ENCODE peak calls at places on chromosomes 5 and 9, in eight cellular contexts. L is RKO; K is stimulated activated CD8-positive, alpha-beta memory T cell treated with anti-CD3 and anti-CD28 coated beads, Interleukin-12 subunit alpha, Interleukin-12 subunit beta, amount 100 ng/mL, for 1 hour; I is activated naive CD8-positive, alpha-beta T cell treated with anti-CD3 and anti-CD28 coated beads for 36 hours; T is uterus; Q is heart right ventricle; A is hepatic stellate cell; E is pancreas. P is an unnamed sample.

GRCh38 chr5:180593446-180594206 is 2.3 kb upstream of the SCGB3A1 start:
- DNase-seq in E (no peak), I (no peak), Q (no peak), K (no peak), A (no peak), L (no peak), T (no peak), P (no peak)

GRCh38 chr5:153496835-153497234 is 6.4 kb downstream of the GRIA1 start:
- DNase-seq in A (peak), I (no peak), Q (peak), E (no peak), T (no peak), L (peak), K (no peak), P (peak)

GRCh38 chr5:54462281-54462680 is 6.8 kb downstream of the HSPB3 start:
- DNase-seq in T (no peak), A (no peak), K (no peak), L (no peak), Q (no peak), E (no peak), I (no peak), P (no peak)

GRCh38 chr9:36134761-36135505 is 1.6 kb upstream of the GLIPR2 start:
- DNase-seq in A (no peak), L (no peak), K (no peak), T (no peak), I (no peak), E (no peak), Q (no peak), P (no peak)

GRCh38 chr5:143110591-143110990 is 292.9 kb downstream of the NR3C1 start:
- DNase-seq in A (no peak), I (no peak), T (no peak), Q (no peak), E (no peak), K (no peak), L (no peak), P (no peak)

GRCh38 chr5:14266171-14266570 is 123.0 kb downstream of the TRIO start:
- DNase-seq in I (no peak), L (no peak), K (no peak), A (no peak), Q (no peak), T (no peak), E (no peak), P (peak)

GRCh38 chr5:65728219-65728618 is 6.2 kb downstream of the NLN start:
- DNase-seq in K (no peak), I (no peak), L (no peak), E (no peak), T (no peak), Q (no peak), A (no peak), P (no peak)

GRCh38 chr9:83432104-83432627 is 106.0 kb downstream of the FRMD3 start:
- DNase-seq in L (no peak), I (no peak), A (peak), E (peak), T (peak), Q (peak), K (no peak), P (peak)

GRCh38 chr5:132305420-132305819 is 11.2 kb downstream of the SLC22A4 start:
- DNase-seq in Q (no peak), T (no peak), I (no peak), E (no peak), A (no peak), L (no peak), K (no peak), P (no peak)

GRCh38 chr9:75891277-75892167 is 1.0 kb downstream of the PCSK5 start:
- DNase-seq in A (peak), T (peak), K (no peak), I (peak), L (peak), Q (peak), E (peak), P (no peak)

GRCh38 chr9:127568618-127568970 is 43.5 kb upstream of the STXBP1 start:
- DNase-seq in K (no peak), A (no peak), I (no peak), Q (no peak), T (no peak), E (peak), L (no peak), P (no peak)

GRCh38 chr5:172688735-172689572 is 47.9 kb downstream of the NEURL1B start:
- DNase-seq in T (no peak), L (no peak), K (no peak), A (no peak), E (peak), Q (no peak), I (peak), P (no peak)

P was measured in ACHN.